ENCODE peak calls at places on chromosomes 16 and 17, in ten cellular contexts. T is stimulated activated CD8-positive, alpha-beta memory T cell treated with anti-CD3 and anti-CD28 coated beads, Interleukin-7, amount 100 ng/mL, for 24 hours; V is ELR; P is ovary; H is CD8-positive, alpha-beta T cell; S is GF-D8; D is HEK293T; Q is HAP-1; B is anterior cingulate cortex; E is activated effector memory CD4-positive, alpha-beta T cell treated with Interleukin-2 at 50 U/mL for 16 hours. M is an unnamed sample.

GRCh38 chr17:50049636-50050035 is 6.3 kb upstream of the ITGA3 start:
- DNase-seq in D (no peak), E (no peak), Q (no peak), T (no peak), B (no peak), S (no peak), V (no peak), H (no peak), P (no peak), M (no peak)

GRCh38 chr16:54289242-54290051 is 2.9 kb upstream of the IRX3 start:
- DNase-seq in H (no peak), E (no peak), S (no peak), T (no peak), B (no peak), P (peak), Q (no peak), D (peak), V (no peak), M (no peak)

GRCh38 chr16:83704656-83705055 is 103.1 kb upstream of the HSBP1 start:
- DNase-seq in V (no peak), D (no peak), T (no peak), Q (no peak), S (no peak), P (no peak), B (no peak), H (no peak), E (no peak), M (no peak)

GRCh38 chr16:4481526-4481925 is 5.3 kb downstream of the HMOX2 start:
- DNase-seq in D (no peak), B (no peak), Q (no peak), T (no peak), S (no peak), H (no peak), P (no peak), E (no peak), V (no peak), M (no peak)

GRCh38 chr17:8420041-8420934 is 15.4 kb upstream of the NDEL1 start:
- DNase-seq in T (no peak), H (no peak), S (no peak), E (no peak), V (peak), D (no peak), Q (no peak), B (no peak), P (peak), M (no peak)

GRCh38 chr17:37787055-37787720 is 42.3 kb upstream of the HNF1B start:
- DNase-seq in Q (no peak), H (no peak), D (no peak), T (no peak), E (no peak), S (no peak), P (no peak), V (no peak), B (peak), M (no peak)

GRCh38 chr17:21104608-21105007 is 22.2 kb upstream of the DHRS7B start:
- DNase-seq in Q (no peak), D (no peak), H (no peak), E (no peak), V (no peak), P (no peak), B (no peak), S (no peak), T (no peak), M (no peak)

GRCh38 chr17:17826942-17827785 is 9.6 kb downstream of the SREBF1 start:
- DNase-seq in H (no peak), E (no peak), S (no peak), V (no peak), Q (no peak), P (no peak), B (no peak), T (no peak), D (no peak), M (no peak)

GRCh38 chr16:11004957-11005610 is 60.7 kb downstream of the CLEC16A start:
- DNase-seq in E (no peak), V (peak), H (no peak), D (no peak), T (no peak), S (no peak), P (no peak), B (no peak), Q (no peak), M (no peak)

GRCh38 chr17:67686246-67686645 is 31.5 kb upstream of the NOL11 start:
- DNase-seq in P (no peak), S (no peak), T (no peak), Q (no peak), D (no peak), E (no peak), V (no peak), H (no peak), B (no peak), M (no peak)

GRCh38 chr17:75088902-75089417 is 1.2 kb downstream of the SLC16A5 start:
- DNase-seq in H (no peak), B (no peak), E (no peak), Q (no peak), D (no peak), T (no peak), V (peak), S (no peak), P (no peak), M (no peak)

GRCh38 chr16:46573008-46573833 is 48.0 kb downstream of the SHCBP1 start:
- DNase-seq in H (no peak), V (peak), Q (peak), S (peak), D (no peak), E (no peak), P (no peak), T (no peak), B (no peak), M (no peak)

GRCh38 chr16:81717662-81718189 is 61.4 kb upstream of the PLCG2 start:
- DNase-seq in E (no peak), V (peak), H (no peak), B (no peak), S (no peak), D (no peak), Q (no peak), T (no peak), P (no peak), M (no peak)

GRCh38 chr17:48992433-48992832 is 4.8 kb upstream of the IGF2BP1 start:
- DNase-seq in P (no peak), S (no peak), B (no peak), T (no peak), Q (no peak), E (no peak), H (no peak), D (no peak), V (no peak), M (no peak)

GRCh38 chr16:89248196-89249005 is 30.9 kb downstream of the ZNF778 start:
- DNase-seq in D (no peak), B (no peak), Q (no peak), T (no peak), S (no peak), E (no peak), H (no peak), V (no peak), P (peak), M (no peak)

GRCh38 chr17:69082696-69083095 is 22.0 kb upstream of the ABCA9 start:
- DNase-seq in P (no peak), D (no peak), T (no peak), S (no peak), B (no peak), Q (no peak), V (no peak), E (no peak), H (no peak), M (no peak)